ENCODE peak calls at places on chromosomes 5 and 9, in six cellular contexts. One of them, this sample, is unnamed.
A peak's percentile ranks its signal among the peaks of the same experiment; 100 is the strongest.

GRCh38 chr5:137819768-137820167 is 47.9 kb upstream of the MYOT start:
- DNase-seq in tibial artery: no peak
- DNase-seq in sigmoid colon: no peak
- DNase-seq in fibroblast of pulmonary artery: no peak
- DNase-seq in astrocyte of the spinal cord: no peak
- DNase-seq in SK-N-SH: no peak
- DNase-seq in this sample: no peak

GRCh38 chr9:16824545-16825041 is 45.9 kb downstream of the BNC2 start:
- DNase-seq in fibroblast of pulmonary artery: peak; percentile 59
- DNase-seq in SK-N-SH: peak; percentile 39
- DNase-seq in astrocyte of the spinal cord: peak; percentile 45
- DNase-seq in tibial artery: no peak
- DNase-seq in sigmoid colon: no peak
- DNase-seq in this sample: peak; percentile 62

GRCh38 chr5:119328753-119329602 is 26.8 kb upstream of the TNFAIP8 start:
- DNase-seq in tibial artery: no peak
- DNase-seq in sigmoid colon: no peak
- DNase-seq in fibroblast of pulmonary artery: peak; percentile 35
- DNase-seq in astrocyte of the spinal cord: peak; percentile 69
- DNase-seq in SK-N-SH: no peak
- DNase-seq in this sample: peak; percentile 41

GRCh38 chr5:145941677-145942130 is 5.3 kb downstream of the SH3RF2 start:
- DNase-seq in SK-N-SH: no peak
- DNase-seq in astrocyte of the spinal cord: peak; percentile 48
- DNase-seq in sigmoid colon: no peak
- DNase-seq in fibroblast of pulmonary artery: no peak
- DNase-seq in tibial artery: no peak
- DNase-seq in this sample: peak; percentile 7

GRCh38 chr9:97969014-97969413 is 14.1 kb upstream of the ANP32B start:
- DNase-seq in sigmoid colon: no peak
- DNase-seq in tibial artery: no peak
- DNase-seq in fibroblast of pulmonary artery: no peak
- DNase-seq in SK-N-SH: no peak
- DNase-seq in astrocyte of the spinal cord: no peak
- DNase-seq in this sample: no peak

GRCh38 chr5:66621146-66621545 is 25.0 kb downstream of the MAST4 start:
- DNase-seq in sigmoid colon: no peak
- DNase-seq in astrocyte of the spinal cord: peak; percentile 26
- DNase-seq in tibial artery: no peak
- DNase-seq in SK-N-SH: no peak
- DNase-seq in fibroblast of pulmonary artery: peak; percentile 35
- DNase-seq in this sample: peak; percentile 7

GRCh38 chr5:21919417-21920022 is 933.6 kb downstream of the CDH12 start:
- DNase-seq in sigmoid colon: no peak
- DNase-seq in astrocyte of the spinal cord: peak; percentile 52
- DNase-seq in tibial artery: no peak
- DNase-seq in SK-N-SH: peak; percentile 30
- DNase-seq in fibroblast of pulmonary artery: peak; percentile 63
- DNase-seq in this sample: peak; percentile 15

GRCh38 chr5:124179788-124180187 is 566.7 kb downstream of the ZNF608 start:
- DNase-seq in fibroblast of pulmonary artery: no peak
- DNase-seq in sigmoid colon: no peak
- DNase-seq in astrocyte of the spinal cord: peak; percentile 28
- DNase-seq in tibial artery: no peak
- DNase-seq in SK-N-SH: no peak
- DNase-seq in this sample: no peak

GRCh38 chr5:142475102-142475501 is 150.3 kb upstream of the SPRY4 start:
- DNase-seq in astrocyte of the spinal cord: no peak
- DNase-seq in SK-N-SH: no peak
- DNase-seq in sigmoid colon: no peak
- DNase-seq in tibial artery: no peak
- DNase-seq in fibroblast of pulmonary artery: no peak
- DNase-seq in this sample: no peak

GRCh38 chr5:16147179-16147900 is 32.3 kb downstream of the MARCHF11 start:
- DNase-seq in SK-N-SH: no peak
- DNase-seq in astrocyte of the spinal cord: no peak
- DNase-seq in tibial artery: no peak
- DNase-seq in sigmoid colon: no peak
- DNase-seq in fibroblast of pulmonary artery: no peak
- DNase-seq in this sample: no peak

GRCh38 chr9:69546265-69546664 is 125.9 kb downstream of the APBA1 start:
- DNase-seq in tibial artery: no peak
- DNase-seq in SK-N-SH: peak; percentile 53
- DNase-seq in astrocyte of the spinal cord: peak; percentile 27
- DNase-seq in fibroblast of pulmonary artery: peak; percentile 34
- DNase-seq in sigmoid colon: no peak
- DNase-seq in this sample: no peak

GRCh38 chr5:131863700-131864099 is 66.9 kb upstream of the FNIP1 start:
- DNase-seq in tibial artery: no peak
- DNase-seq in fibroblast of pulmonary artery: no peak
- DNase-seq in sigmoid colon: no peak
- DNase-seq in SK-N-SH: no peak
- DNase-seq in astrocyte of the spinal cord: no peak
- DNase-seq in this sample: no peak

GRCh38 chr5:95846554-95847260 is 24.2 kb upstream of the GLRX start:
- DNase-seq in tibial artery: peak; percentile 73
- DNase-seq in fibroblast of pulmonary artery: peak; percentile 89
- DNase-seq in astrocyte of the spinal cord: peak; percentile 75
- DNase-seq in sigmoid colon: peak; percentile 85
- DNase-seq in SK-N-SH: peak; percentile 83
- DNase-seq in this sample: peak; percentile 89

GRCh38 chr9:128391956-128392301 is 20.8 kb downstream of the URM1 start:
- DNase-seq in fibroblast of pulmonary artery: no peak
- DNase-seq in sigmoid colon: no peak
- DNase-seq in tibial artery: no peak
- DNase-seq in SK-N-SH: no peak
- DNase-seq in astrocyte of the spinal cord: no peak
- DNase-seq in this sample: no peak

GRCh38 chr5:128237504-128237903 is 153.9 kb downstream of the SLC12A2 start:
- DNase-seq in sigmoid colon: no peak
- DNase-seq in SK-N-SH: no peak
- DNase-seq in tibial artery: no peak
- DNase-seq in astrocyte of the spinal cord: peak; percentile 65
- DNase-seq in fibroblast of pulmonary artery: no peak
- DNase-seq in this sample: peak; percentile 94

GRCh38 chr5:138968601-138969000 is 93.5 kb upstream of the LRRTM2 start:
- DNase-seq in SK-N-SH: no peak
- DNase-seq in tibial artery: peak; percentile 3
- DNase-seq in astrocyte of the spinal cord: no peak
- DNase-seq in fibroblast of pulmonary artery: no peak
- DNase-seq in sigmoid colon: no peak
- DNase-seq in this sample: no peak

GRCh38 chr9:113705938-113706519 is 170.1 kb upstream of the ZNF618 start:
- DNase-seq in tibial artery: no peak
- DNase-seq in astrocyte of the spinal cord: no peak
- DNase-seq in SK-N-SH: no peak
- DNase-seq in sigmoid colon: no peak
- DNase-seq in fibroblast of pulmonary artery: no peak
- DNase-seq in this sample: no peak

GRCh38 chr5:505946-506555 is 18.2 kb downstream of the SLC9A3 start:
- DNase-seq in fibroblast of pulmonary artery: no peak
- DNase-seq in sigmoid colon: no peak
- DNase-seq in astrocyte of the spinal cord: no peak
- DNase-seq in SK-N-SH: no peak
- DNase-seq in tibial artery: no peak
- DNase-seq in this sample: no peak

GRCh38 chr5:143850050-143850713 is 38.2 kb downstream of the HMHB1 start:
- DNase-seq in SK-N-SH: no peak
- DNase-seq in tibial artery: no peak
- DNase-seq in fibroblast of pulmonary artery: no peak
- DNase-seq in astrocyte of the spinal cord: no peak
- DNase-seq in sigmoid colon: no peak
- DNase-seq in this sample: no peak

GRCh38 chr5:43152946-43153345 is 32.2 kb downstream of the ZNF131 start:
- DNase-seq in SK-N-SH: no peak
- DNase-seq in fibroblast of pulmonary artery: peak; percentile 13
- DNase-seq in sigmoid colon: no peak
- DNase-seq in tibial artery: no peak
- DNase-seq in astrocyte of the spinal cord: peak; percentile 59
- DNase-seq in this sample: peak; percentile 64

GRCh38 chr9:132415181-132415580 is 5.2 kb downstream of the CFAP77 start:
- DNase-seq in fibroblast of pulmonary artery: no peak
- DNase-seq in sigmoid colon: no peak
- DNase-seq in astrocyte of the spinal cord: no peak
- DNase-seq in tibial artery: no peak
- DNase-seq in SK-N-SH: no peak
- DNase-seq in this sample: no peak

DNA sequence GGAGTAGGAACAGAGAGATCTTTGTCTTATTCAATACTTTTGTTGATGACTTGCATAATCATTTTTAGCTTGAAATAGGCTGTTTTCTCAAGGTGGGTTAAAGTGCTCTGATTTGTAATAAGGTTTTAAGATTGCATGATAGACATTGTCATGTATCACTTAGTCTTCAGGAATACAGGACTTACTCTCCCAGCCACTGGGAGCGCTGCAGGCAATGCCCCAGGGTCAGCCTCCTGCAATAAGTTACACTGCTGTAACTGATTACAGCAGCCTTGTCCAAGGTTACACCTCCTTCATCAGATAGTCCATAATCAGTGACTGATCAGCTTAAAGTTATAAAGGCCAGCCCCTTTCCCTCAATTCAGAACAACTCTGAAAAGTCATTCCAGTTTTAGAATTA is 218.6 kb downstream of the ESM1 start:
- DNase-seq in SK-N-SH: no peak
- DNase-seq in astrocyte of the spinal cord: no peak
- DNase-seq in tibial artery: no peak
- DNase-seq in fibroblast of pulmonary artery: no peak
- DNase-seq in sigmoid colon: no peak
- DNase-seq in this sample: no peak
- TF ChIP-seq CTCF in SK-N-SH: peak; percentile 36
- TF ChIP-seq CTCF in astrocyte of the spinal cord: no peak
- TF ChIP-seq CTCF in tibial artery: no peak
- TF ChIP-seq CTCF in fibroblast of pulmonary artery: no peak
- TF ChIP-seq CTCF in sigmoid colon: no peak
- TF ChIP-seq CTCF in this sample: no peak

GRCh38 chr5:58759745-58760144 is 176.9 kb downstream of the RAB3C start:
- DNase-seq in fibroblast of pulmonary artery: peak; percentile 17
- DNase-seq in tibial artery: no peak
- DNase-seq in sigmoid colon: no peak
- DNase-seq in astrocyte of the spinal cord: no peak
- DNase-seq in SK-N-SH: no peak
- DNase-seq in this sample: peak; percentile 12
- H3K4me3 ChIP-seq in fibroblast of pulmonary artery: peak overlapping the region; percentile 37
- H3K4me3 ChIP-seq in tibial artery: no peak overlapping the region
- H3K4me3 ChIP-seq in sigmoid colon: no peak overlapping the region
- H3K4me3 ChIP-seq in astrocyte of the spinal cord: no peak overlapping the region
- H3K4me3 ChIP-seq in SK-N-SH: no peak overlapping the region
- H3K4me3 ChIP-seq in this sample: peak overlapping the region; percentile 38

DNA sequence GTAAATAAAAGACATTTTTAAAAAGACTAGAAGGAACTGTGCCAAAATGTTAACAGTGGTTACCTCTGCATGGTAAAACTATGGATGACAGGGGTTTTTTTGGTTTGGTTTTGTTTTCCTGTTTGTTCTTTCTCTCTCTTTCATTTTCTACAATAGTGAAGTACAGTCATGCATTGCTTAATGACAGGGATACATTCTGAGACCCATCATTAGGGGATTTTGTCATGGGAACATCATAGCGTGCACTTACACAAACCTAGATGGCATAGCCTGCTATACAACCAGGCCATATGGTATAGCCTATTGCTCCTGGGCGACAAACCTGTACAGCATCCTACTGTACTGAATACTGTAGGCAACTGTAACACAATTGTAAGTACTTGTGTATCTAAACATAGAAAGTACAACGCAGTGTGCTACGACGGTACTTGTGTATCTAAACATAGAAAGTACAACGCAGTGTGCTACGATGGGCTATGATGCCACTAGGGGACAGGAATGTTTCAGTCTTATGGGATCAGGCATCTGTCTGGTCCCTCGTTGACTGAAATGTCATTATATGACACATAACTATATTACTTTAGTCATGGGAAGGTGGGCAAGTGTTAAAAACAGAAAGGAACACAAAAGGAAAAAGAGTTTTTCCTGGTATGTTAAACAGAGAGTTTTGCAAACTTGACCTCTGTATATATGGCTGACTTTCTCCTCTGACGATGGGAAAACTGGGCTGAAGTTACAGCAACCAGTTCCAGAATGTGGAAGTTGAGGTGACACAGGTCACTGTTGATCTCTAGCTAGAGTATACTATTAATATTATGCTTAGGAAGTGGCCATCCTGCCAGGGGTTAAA is 7.4 kb upstream of the ADAM19 start:
- DNase-seq in SK-N-SH: no peak
- DNase-seq in tibial artery: no peak
- DNase-seq in fibroblast of pulmonary artery: no peak
- DNase-seq in astrocyte of the spinal cord: no peak
- DNase-seq in sigmoid colon: no peak
- DNase-seq in this sample: no peak
- TF ChIP-seq CTCF in SK-N-SH: no peak
- TF ChIP-seq CTCF in tibial artery: no peak
- TF ChIP-seq CTCF in fibroblast of pulmonary artery: no peak
- TF ChIP-seq CTCF in astrocyte of the spinal cord: peak; percentile 14
- TF ChIP-seq CTCF in sigmoid colon: no peak
- TF ChIP-seq CTCF in this sample: no peak

GRCh38 chr5:33894566-33894965 is 2.8 kb upstream of the ADAMTS12 start:
- DNase-seq in astrocyte of the spinal cord: peak; percentile 69
- DNase-seq in SK-N-SH: no peak
- DNase-seq in fibroblast of pulmonary artery: peak; percentile 34
- DNase-seq in tibial artery: no peak
- DNase-seq in sigmoid colon: no peak
- DNase-seq in this sample: peak; percentile 57

GRCh38 chr5:33891731-33892418 is at the start of gene ADAMTS12:
- DNase-seq in astrocyte of the spinal cord: peak; percentile 69
- DNase-seq in sigmoid colon: peak; percentile 77
- DNase-seq in fibroblast of pulmonary artery: peak; percentile 61
- DNase-seq in SK-N-SH: peak; percentile 60
- DNase-seq in tibial artery: no peak
- DNase-seq in this sample: peak; percentile 59

GRCh38 chr5:33890633-33891032 is 1.2 kb downstream of the ADAMTS12 start:
- DNase-seq in astrocyte of the spinal cord: peak; percentile 56
- DNase-seq in fibroblast of pulmonary artery: peak; percentile 44
- DNase-seq in tibial artery: no peak
- DNase-seq in sigmoid colon: no peak
- DNase-seq in SK-N-SH: no peak
- DNase-seq in this sample: peak; percentile 41

GRCh38 chr5:33890147-33890546 is 1.6 kb downstream of the ADAMTS12 start:
- DNase-seq in sigmoid colon: no peak
- DNase-seq in SK-N-SH: no peak
- DNase-seq in fibroblast of pulmonary artery: peak; percentile 25
- DNase-seq in astrocyte of the spinal cord: peak; percentile 48
- DNase-seq in tibial artery: no peak
- DNase-seq in this sample: peak; percentile 30

DNA sequence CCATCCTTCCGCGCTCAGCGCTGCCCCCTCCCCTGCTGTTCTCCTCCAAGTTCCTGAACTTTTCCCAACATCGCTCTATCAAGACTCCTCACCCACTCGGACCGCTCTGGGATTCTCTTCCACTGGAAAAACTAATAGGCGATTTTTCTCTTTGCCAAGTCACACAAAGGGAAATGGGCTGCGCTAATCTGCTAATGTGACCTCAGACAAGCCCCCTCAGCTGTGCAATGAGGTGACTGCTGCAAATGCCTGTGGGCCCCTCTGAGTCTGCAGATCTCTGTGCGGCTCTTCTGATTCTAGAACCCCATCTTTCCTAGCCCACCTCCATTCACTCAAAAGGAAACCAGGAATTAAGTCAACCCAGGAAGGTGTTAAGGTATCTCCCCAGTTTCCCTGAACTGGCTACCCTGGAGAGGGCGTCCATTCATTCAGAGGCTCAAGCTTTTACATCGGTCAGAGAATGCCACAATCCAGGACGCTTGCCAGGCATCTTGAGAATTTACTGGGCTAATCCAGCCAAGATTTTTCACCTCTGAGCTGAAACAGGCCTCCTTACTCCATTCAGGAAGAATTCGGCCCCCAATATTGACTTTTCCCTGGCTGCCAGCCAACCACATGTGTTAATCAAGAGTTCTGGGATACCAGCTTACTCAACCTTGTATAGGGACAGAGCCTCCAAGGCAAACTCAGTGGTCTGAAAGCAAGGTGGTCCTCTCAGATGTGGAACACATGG is 795 bp upstream of the ADAMTS12 start:
- DNase-seq in fibroblast of pulmonary artery: peak; percentile 96
- DNase-seq in tibial artery: peak; percentile 29
- DNase-seq in astrocyte of the spinal cord: peak; percentile 95
- DNase-seq in sigmoid colon: peak; percentile 73
- DNase-seq in SK-N-SH: no peak
- DNase-seq in this sample: peak; percentile 99
- H3K4me3 ChIP-seq in fibroblast of pulmonary artery: peak overlapping the region; percentile 75
- H3K4me3 ChIP-seq in tibial artery: peak overlapping the region; percentile 57
- H3K4me3 ChIP-seq in astrocyte of the spinal cord: peak overlapping the region; percentile 65
- H3K4me3 ChIP-seq in sigmoid colon: peak overlapping the region; percentile 34
- H3K4me3 ChIP-seq in SK-N-SH: peak overlapping the region; percentile 46
- H3K4me3 ChIP-seq in this sample: peak overlapping the region; percentile 78